ENCODE peak calls at places on chromosomes 4 and X, in nine cellular contexts. I is tibial nerve, S is adrenal gland, V is H9, W is SJCRH30, P is GM23248, X is hepatocyte, D is mucosa of descending colon, Z is upper lobe of right lung. E is an unnamed sample. For H3K4me1, the result is how much of the 10 kb centered on the place peaks cover.

GRCh38 chrX:69257504-69258127 is 92.4 kb upstream of the PJA1 start:
- DNase-seq in I (no peak), S (no peak), V (no peak), W (no peak), P (no peak), X (no peak), D (no peak), Z (no peak), E (no peak)

GRCh38 chr4:5101571-5101970 is 50.3 kb downstream of the STK32B start:
- DNase-seq in I (no peak), S (no peak), V (no peak), W (no peak), P (no peak), X (no peak), D (no peak), Z (no peak), E (no peak)

GRCh38 chrX:117835034-117835433 is 281.6 kb downstream of the KLHL13 start:
- DNase-seq in I (no peak), S (no peak), V (peak), W (peak), P (no peak), X (no peak), D (no peak), Z (no peak), E (no peak)

GRCh38 chr4:138222041-138222440 is 20.1 kb downstream of the SLC7A11 start:
- DNase-seq in I (no peak), S (no peak), V (no peak), W (no peak), P (peak), X (peak), D (no peak), Z (no peak), E (no peak)

GRCh38 chr4:88736264-88736663 is 38.6 kb upstream of the NAP1L5 start:
- DNase-seq in I (no peak), S (no peak), V (no peak), W (no peak), P (no peak), X (no peak), D (no peak), Z (no peak), E (no peak)

GRCh38 chr4:114603455-114603854 is 4.8 kb downstream of the UGT8 start:
- DNase-seq in I (no peak), S (no peak), V (no peak), W (no peak), P (no peak), X (no peak), D (no peak), Z (no peak), E (no peak)

GRCh38 chr4:10529256-10529890 is 72.1 kb upstream of the ZNF518B start:
- DNase-seq in I (no peak), S (peak), V (no peak), W (no peak), P (peak), X (peak), D (no peak), Z (no peak), E (no peak)

GRCh38 chr4:142614621-142615323 is 231.3 kb downstream of the INPP4B start:
- DNase-seq in I (no peak), S (no peak), V (no peak), W (no peak), P (peak), X (no peak), D (no peak), Z (no peak), E (no peak)

GRCh38 chr4:70914631-70915030 is 12.5 kb downstream of the MOB1B start:
- DNase-seq in I (no peak), S (no peak), V (no peak), W (no peak), P (no peak), X (no peak), D (no peak), Z (peak), E (no peak)

GRCh38 chrX:154411981-154412340 is 622 bp downstream of the TAFAZZIN start:
- DNase-seq in I (peak), S (peak), V (peak), W (peak), P (peak), X (peak), D (peak), Z (peak), E (no peak)

GRCh38 chrX:68550193-68550592 is 51.3 kb downstream of the YIPF6 start:
- DNase-seq in I (no peak), S (no peak), V (no peak), W (no peak), P (no peak), X (no peak), D (no peak), Z (no peak), E (no peak)

GRCh38 chr4:38990241-38990640 is 42.0 kb downstream of the TMEM156 start:
- DNase-seq in I (no peak), S (no peak), V (no peak), W (no peak), P (no peak), X (no peak), D (no peak), Z (no peak), E (no peak)

GRCh38 chr4:7987148-7987989 is 47.7 kb upstream of the AFAP1 start:
- DNase-seq in I (peak), S (peak), V (peak), W (peak), P (peak), X (peak), D (no peak), Z (peak), E (peak)

GRCh38 chrX:71617742-71618141 is 569 bp downstream of the CXCR3 start:
- DNase-seq in I (no peak), S (no peak), V (no peak), W (no peak), P (no peak), X (no peak), D (no peak), Z (no peak), E (no peak)
- H3K4me1 ChIP-seq in I (under half), S (under half), V (under half), W (under half), P (under half), X (under half), D (under half), Z (under half), E (under half)

GRCh38 chrX:10115082-10115481 is 41.7 kb upstream of the CLCN4 start:
- DNase-seq in I (no peak), S (no peak), V (no peak), W (no peak), P (no peak), X (no peak), D (no peak), Z (no peak), E (no peak)

GRCh38 chrX:10111364-10112148 is 45.2 kb upstream of the CLCN4 start:
- DNase-seq in I (no peak), S (peak), V (no peak), W (no peak), P (peak), X (no peak), D (peak), Z (no peak), E (no peak)

GRCh38 chrX:10110316-10110932 is 46.4 kb upstream of the CLCN4 start:
- DNase-seq in I (no peak), S (no peak), V (no peak), W (no peak), P (no peak), X (no peak), D (no peak), Z (no peak), E (no peak)

GRCh38 chrX:10110984-10111363 is 45.8 kb upstream of the CLCN4 start:
- DNase-seq in I (no peak), S (no peak), V (no peak), W (no peak), P (peak), X (no peak), D (no peak), Z (no peak), E (no peak)

GRCh38 chrX:10112510-10112909 is 44.3 kb upstream of the CLCN4 start:
- DNase-seq in I (no peak), S (no peak), V (no peak), W (no peak), P (no peak), X (no peak), D (no peak), Z (no peak), E (no peak)
- H3K4me1 ChIP-seq in I (under half), S (under half), V (under half), W (under half), P (under half), X (under half), D (under half), Z (under half), E (under half)

GRCh38 chr4:164442167-164442566 is 311.8 kb upstream of the SMIM31 start:
- DNase-seq in I (no peak), S (no peak), V (no peak), W (no peak), P (no peak), X (no peak), D (no peak), Z (no peak), E (no peak)

GRCh38 chr4:164440196-164440595 is 313.7 kb upstream of the SMIM31 start:
- DNase-seq in I (no peak), S (no peak), V (no peak), W (no peak), P (no peak), X (no peak), D (no peak), Z (no peak), E (no peak)

GRCh38 chr4:164441131-164441530 is 312.8 kb upstream of the SMIM31 start:
- DNase-seq in I (no peak), S (no peak), V (no peak), W (no peak), P (no peak), X (no peak), D (no peak), Z (no peak), E (no peak)

GRCh38 chr4:164438321-164438720 is 315.6 kb upstream of the SMIM31 start:
- DNase-seq in I (no peak), S (no peak), V (no peak), W (no peak), P (no peak), X (no peak), D (no peak), Z (no peak), E (no peak)

GRCh38 chr4:164439037-164439436 is 314.9 kb upstream of the SMIM31 start:
- DNase-seq in I (no peak), S (no peak), V (no peak), W (no peak), P (no peak), X (no peak), D (no peak), Z (no peak), E (no peak)
- H3K4me1 ChIP-seq in I (under half), S (under half), V (under half), W (under half), P (under half), X (under half), D (under half), Z (under half), E (under half)

GRCh38 chr4:95093460-95093859 is 335.7 kb downstream of the BMPR1B start:
- DNase-seq in I (no peak), S (no peak), V (no peak), W (no peak), P (no peak), X (no peak), D (no peak), Z (no peak), E (no peak)

GRCh38 chr4:95087657-95088455 is 330.1 kb downstream of the BMPR1B start:
- DNase-seq in I (no peak), S (no peak), V (no peak), W (no peak), P (peak), X (peak), D (no peak), Z (no peak), E (no peak)

GRCh38 chr4:95092762-95093161 is 335.0 kb downstream of the BMPR1B start:
- DNase-seq in I (no peak), S (no peak), V (no peak), W (peak), P (peak), X (peak), D (no peak), Z (no peak), E (no peak)

GRCh38 chr4:95093936-95094929 is 336.5 kb downstream of the BMPR1B start:
- DNase-seq in I (no peak), S (no peak), V (no peak), W (no peak), P (no peak), X (no peak), D (no peak), Z (no peak), E (no peak)

DNA sequence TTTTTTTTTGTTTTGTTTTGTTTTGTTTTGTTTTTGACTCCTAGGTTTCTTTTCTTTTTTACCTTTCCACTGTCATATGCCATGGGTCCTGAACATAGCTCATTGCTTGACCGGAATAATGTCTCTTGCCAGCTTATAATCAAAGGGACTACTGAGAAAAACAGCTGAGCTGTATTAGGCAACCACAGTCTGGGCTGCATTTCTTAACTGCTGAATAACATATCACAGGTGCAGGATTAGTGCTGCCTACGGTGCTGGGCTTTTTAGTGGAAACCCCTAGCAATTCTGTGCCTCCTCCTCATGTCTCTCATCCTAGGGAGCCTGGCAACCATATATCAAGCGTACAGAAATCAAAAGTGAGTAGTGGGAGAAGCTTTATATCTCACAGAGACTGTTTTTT is 333.5 kb downstream of the BMPR1B start:
- DNase-seq in I (no peak), S (no peak), V (no peak), W (peak), P (peak), X (no peak), D (no peak), Z (no peak), E (no peak)
- H3K4me1 ChIP-seq in I (under half), S (under half), V (under half), W (under half), P (under half), X (under half), D (under half), Z (under half), E (under half)

DNA sequence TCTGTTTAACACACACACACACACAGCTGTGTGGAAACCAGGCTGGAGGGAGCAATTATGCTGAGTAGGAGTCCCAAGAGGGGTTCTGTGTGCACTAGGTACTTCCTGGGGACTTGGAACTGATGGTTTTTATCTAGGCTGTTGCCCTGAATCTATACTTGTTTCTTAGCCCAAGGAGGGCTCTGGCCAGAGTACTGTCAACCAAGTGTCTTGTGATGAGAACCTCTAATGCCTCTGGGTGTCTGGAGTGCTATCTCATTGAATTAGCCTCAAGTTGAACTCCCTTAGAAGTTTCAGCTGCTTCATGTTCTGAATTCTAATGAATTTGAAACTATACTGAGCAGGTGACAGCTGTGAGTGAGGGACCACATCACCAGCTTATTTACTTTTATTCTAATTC is 16.6 kb downstream of the ARHGAP24 start:
- DNase-seq in I (no peak), S (no peak), V (no peak), W (no peak), P (no peak), X (no peak), D (no peak), Z (no peak), E (no peak)
- H3K4me1 ChIP-seq in I (under half), S (under half), V (under half), W (under half), P (under half), X (under half), D (under half), Z (under half), E (half or more)